ENCODE peak calls at places on chromosomes 11 and 22, in nine cellular contexts. R, G, M, W, E, I, D, T and K are unnamed samples.

GRCh38 chr22:39735776-39736175 is 157.8 kb downstream of the ENTHD1 start:
- DNase-seq in E (no peak), T (no peak), G (no peak), W (no peak), R (no peak), M (no peak), I (no peak), D (no peak), K (no peak)

GRCh38 chr11:95360382-95360781 is 129.4 kb upstream of the SESN3 start:
- DNase-seq in M (no peak), E (no peak), T (no peak), D (no peak), G (no peak), I (no peak), W (no peak), R (no peak), K (no peak)

GRCh38 chr22:46443850-46444389 is 93.5 kb downstream of the CELSR1 start:
- DNase-seq in R (no peak), I (peak; percentile 80), G (peak; percentile 35), M (no peak), D (no peak), W (no peak), E (no peak), T (no peak), K (peak; percentile 59)

GRCh38 chr11:899724-900123 is 10.9 kb downstream of the CHID1 start:
- DNase-seq in I (no peak), R (no peak), G (no peak), M (no peak), D (no peak), E (no peak), T (no peak), W (no peak), K (no peak)

GRCh38 chr11:2768471-2769408 is 68.9 kb upstream of the KCNQ1OT1 start:
- DNase-seq in D (no peak), T (no peak), I (peak; percentile 17), R (no peak), G (no peak), M (no peak), W (peak; percentile 9), E (no peak), K (peak; percentile 11)

GRCh38 chr22:45131749-45132148 is 32.0 kb upstream of the NUP50 start:
- DNase-seq in W (no peak), G (no peak), M (no peak), D (no peak), E (peak; percentile 33), R (no peak), T (no peak), I (no peak), K (peak; percentile 22)

GRCh38 chr11:17734986-17735822 is 623 bp downstream of the KCNC1 start:
- DNase-seq in R (no peak), D (peak; percentile 47), E (peak; percentile 31), T (no peak), M (peak; percentile 12), I (peak; percentile 72), G (peak; percentile 54), W (peak; percentile 7), K (peak; percentile 30)

GRCh38 chr11:19279455-19279854 is 38.7 kb upstream of the E2F8 start:
- DNase-seq in M (no peak), T (no peak), D (no peak), I (no peak), R (no peak), W (no peak), G (peak; percentile 44), E (no peak), K (no peak)

GRCh38 chr11:100367892-100368291 is 319.2 kb upstream of the ARHGAP42 start:
- DNase-seq in D (no peak), W (no peak), R (no peak), M (no peak), T (no peak), G (no peak), I (no peak), E (no peak), K (no peak)

GRCh38 chr11:79179087-79179486 is 261.7 kb downstream of the TENM4 start:
- DNase-seq in M (no peak), R (no peak), D (no peak), G (no peak), I (no peak), W (no peak), E (no peak), T (no peak), K (no peak)

GRCh38 chr11:19571906-19572305 is 140.7 kb upstream of the NAV2 start:
- DNase-seq in G (no peak), M (no peak), D (no peak), I (no peak), W (no peak), T (no peak), R (no peak), E (no peak), K (no peak)

GRCh38 chr22:36546092-36546804 is 17.3 kb upstream of the EIF3D start:
- DNase-seq in T (peak; percentile 40), I (no peak), W (no peak), D (peak; percentile 51), E (peak; percentile 30), M (no peak), G (peak; percentile 41), R (no peak), K (no peak)

GRCh38 chr11:78251083-78251699 is 62.5 kb downstream of the USP35 start:
- DNase-seq in I (no peak), E (no peak), D (no peak), T (no peak), R (no peak), M (no peak), W (no peak), G (no peak), K (no peak)

GRCh38 chr11:43573233-43573632 is 107.3 kb upstream of the HSD17B12 start:
- DNase-seq in M (no peak), I (no peak), R (no peak), G (peak; percentile 52), T (no peak), E (no peak), D (peak; percentile 25), W (no peak), K (no peak)

GRCh38 chr11:119481667-119482400 is 58.9 kb upstream of the THY1 start:
- DNase-seq in M (no peak), G (no peak), D (no peak), W (no peak), R (no peak), I (peak; percentile 40), T (no peak), E (no peak), K (no peak)

GRCh38 chr11:108871152-108871551 is 206.3 kb downstream of the DDX10 start:
- DNase-seq in W (no peak), M (peak; percentile 10), I (no peak), G (peak; percentile 16), T (no peak), D (peak; percentile 50), E (peak; percentile 2), R (peak; percentile 10), K (no peak)

GRCh38 chr11:1766719-1767398 is 3.1 kb upstream of the CTSD start:
- DNase-seq in G (no peak), W (no peak), R (no peak), E (no peak), D (no peak), M (no peak), I (no peak), T (no peak), K (no peak)

GRCh38 chr22:49103314-49104052 is 724.2 kb downstream of the BRD1 start:
- DNase-seq in D (peak; percentile 92), R (no peak), T (no peak), I (no peak), E (no peak), M (no peak), W (no peak), G (peak; percentile 90), K (no peak)

GRCh38 chr11:92826136-92826535 is 143.3 kb upstream of the MTNR1B start:
- DNase-seq in D (no peak), I (no peak), R (no peak), G (no peak), T (no peak), W (no peak), E (no peak), M (no peak), K (no peak)

GRCh38 chr11:36095716-36096115 is 151.9 kb downstream of the LDLRAD3 start:
- DNase-seq in E (no peak), I (no peak), D (no peak), T (no peak), G (no peak), R (no peak), W (no peak), M (no peak), K (no peak)

GRCh38 chr11:67393990-67394389 is 2.2 kb downstream of the RAD9A start:
- DNase-seq in W (no peak), R (no peak), M (no peak), D (no peak), E (no peak), T (no peak), G (no peak), I (no peak), K (no peak)

GRCh38 chr22:50485221-50486131 is 1.2 kb upstream of the MIOX start:
- DNase-seq in I (peak; percentile 86), M (no peak), R (no peak), E (no peak), D (no peak), T (no peak), W (no peak), G (no peak), K (no peak)

GRCh38 chr11:7555067-7555699 is 41.4 kb downstream of the PPFIBP2 start:
- DNase-seq in T (no peak), D (no peak), I (peak; percentile 85), M (no peak), W (no peak), R (no peak), G (no peak), E (peak; percentile 65), K (peak; percentile 56)